ENCODE peak calls at places on chromosomes 6 and 20, in eight cellular contexts. One of them, this sample, is unnamed. For H3K4me1, the result is how much of the 10 kb centered on the place peaks cover.

GRCh38 chr6:43211960-43212359 is 17.3 kb downstream of the DNPH1 start:
- DNase-seq in spleen: no peak
- DNase-seq in GM23338: no peak
- DNase-seq in IMR-90: no peak
- DNase-seq in lung: no peak
- DNase-seq in thyroid gland: no peak
- DNase-seq in psoas muscle: no peak
- DNase-seq in ovary: no peak
- DNase-seq in this sample: no peak

GRCh38 chr20:8399963-8400362 is 267.9 kb downstream of the PLCB1 start:
- DNase-seq in IMR-90: no peak
- DNase-seq in ovary: no peak
- DNase-seq in spleen: no peak
- DNase-seq in lung: no peak
- DNase-seq in psoas muscle: no peak
- DNase-seq in thyroid gland: no peak
- DNase-seq in GM23338: no peak
- DNase-seq in this sample: no peak

GRCh38 chr6:34414999-34415858 is 10.6 kb downstream of the RPS10 start:
- DNase-seq in GM23338: peak
- DNase-seq in IMR-90: peak
- DNase-seq in thyroid gland: peak
- DNase-seq in lung: peak
- DNase-seq in ovary: peak
- DNase-seq in psoas muscle: no peak
- DNase-seq in spleen: no peak
- DNase-seq in this sample: no peak

GRCh38 chr6:43608310-43608763 is 20.7 kb downstream of the GTPBP2 start:
- DNase-seq in psoas muscle: peak
- DNase-seq in GM23338: peak
- DNase-seq in thyroid gland: peak
- DNase-seq in lung: peak
- DNase-seq in IMR-90: peak
- DNase-seq in ovary: peak
- DNase-seq in spleen: no peak
- DNase-seq in this sample: no peak

GRCh38 chr20:37345339-37346231 is at the start of gene SRC:
- DNase-seq in IMR-90: peak
- DNase-seq in ovary: peak
- DNase-seq in psoas muscle: peak
- DNase-seq in GM23338: peak
- DNase-seq in spleen: peak
- DNase-seq in thyroid gland: peak
- DNase-seq in lung: peak
- DNase-seq in this sample: peak

GRCh38 chr6:54981647-54982046 is 135.1 kb downstream of the FAM83B start:
- DNase-seq in GM23338: no peak
- DNase-seq in spleen: no peak
- DNase-seq in IMR-90: peak
- DNase-seq in lung: no peak
- DNase-seq in ovary: no peak
- DNase-seq in thyroid gland: no peak
- DNase-seq in psoas muscle: no peak
- DNase-seq in this sample: no peak

GRCh38 chr20:733806-734205 is 34.5 kb downstream of the SLC52A3 start:
- DNase-seq in ovary: no peak
- DNase-seq in GM23338: no peak
- DNase-seq in IMR-90: no peak
- DNase-seq in psoas muscle: no peak
- DNase-seq in thyroid gland: no peak
- DNase-seq in lung: no peak
- DNase-seq in spleen: peak
- DNase-seq in this sample: peak

GRCh38 chr20:4476903-4477302 is 244.8 kb upstream of the PRND start:
- DNase-seq in ovary: no peak
- DNase-seq in thyroid gland: peak
- DNase-seq in GM23338: no peak
- DNase-seq in lung: no peak
- DNase-seq in IMR-90: no peak
- DNase-seq in spleen: no peak
- DNase-seq in psoas muscle: no peak
- DNase-seq in this sample: peak

GRCh38 chr6:48476257-48476656 is 365.3 kb upstream of the PTCHD4 start:
- DNase-seq in thyroid gland: no peak
- DNase-seq in spleen: no peak
- DNase-seq in ovary: no peak
- DNase-seq in psoas muscle: no peak
- DNase-seq in GM23338: peak
- DNase-seq in lung: no peak
- DNase-seq in IMR-90: peak
- DNase-seq in this sample: no peak

GRCh38 chr6:23601811-23602340 is 524.1 kb upstream of the NRSN1 start:
- DNase-seq in ovary: no peak
- DNase-seq in GM23338: no peak
- DNase-seq in spleen: no peak
- DNase-seq in IMR-90: no peak
- DNase-seq in psoas muscle: no peak
- DNase-seq in lung: no peak
- DNase-seq in thyroid gland: no peak
- DNase-seq in this sample: no peak

GRCh38 chr6:125872259-125872921 is 81.6 kb downstream of the NCOA7 start:
- DNase-seq in ovary: no peak
- DNase-seq in GM23338: no peak
- DNase-seq in lung: no peak
- DNase-seq in IMR-90: peak
- DNase-seq in psoas muscle: no peak
- DNase-seq in thyroid gland: no peak
- DNase-seq in spleen: no peak
- DNase-seq in this sample: no peak

GRCh38 chr6:21582651-21583050 is 10.9 kb upstream of the SOX4 start:
- DNase-seq in GM23338: no peak
- DNase-seq in spleen: no peak
- DNase-seq in thyroid gland: no peak
- DNase-seq in lung: no peak
- DNase-seq in IMR-90: peak
- DNase-seq in ovary: no peak
- DNase-seq in psoas muscle: no peak
- DNase-seq in this sample: no peak

GRCh38 chr6:151675746-151676459 is 131.6 kb upstream of the ESR1 start:
- DNase-seq in IMR-90: peak
- DNase-seq in psoas muscle: no peak
- DNase-seq in ovary: no peak
- DNase-seq in thyroid gland: peak
- DNase-seq in lung: peak
- DNase-seq in spleen: peak
- DNase-seq in GM23338: peak
- DNase-seq in this sample: no peak

GRCh38 chr20:40564997-40565680 is 123.9 kb downstream of the MAFB start:
- DNase-seq in lung: no peak
- DNase-seq in GM23338: no peak
- DNase-seq in psoas muscle: no peak
- DNase-seq in ovary: no peak
- DNase-seq in thyroid gland: no peak
- DNase-seq in spleen: no peak
- DNase-seq in IMR-90: peak
- DNase-seq in this sample: peak

GRCh38 chr20:46994341-46994740 is 99.7 kb downstream of the EYA2 start:
- DNase-seq in GM23338: no peak
- DNase-seq in spleen: peak
- DNase-seq in psoas muscle: no peak
- DNase-seq in lung: no peak
- DNase-seq in ovary: no peak
- DNase-seq in IMR-90: no peak
- DNase-seq in thyroid gland: peak
- DNase-seq in this sample: no peak

GRCh38 chr20:53598140-53599038 is 4.8 kb upstream of the ZNF217 start:
- DNase-seq in spleen: no peak
- DNase-seq in GM23338: no peak
- DNase-seq in IMR-90: no peak
- DNase-seq in thyroid gland: no peak
- DNase-seq in ovary: no peak
- DNase-seq in lung: no peak
- DNase-seq in psoas muscle: no peak
- DNase-seq in this sample: no peak

GRCh38 chr6:149210376-149210775 is 107.1 kb upstream of the TAB2 start:
- DNase-seq in thyroid gland: no peak
- DNase-seq in spleen: no peak
- DNase-seq in lung: no peak
- DNase-seq in psoas muscle: no peak
- DNase-seq in IMR-90: peak
- DNase-seq in GM23338: no peak
- DNase-seq in ovary: no peak
- DNase-seq in this sample: no peak

GRCh38 chr20:4966826-4967751 is 34.2 kb downstream of the SLC23A2 start:
- DNase-seq in thyroid gland: no peak
- DNase-seq in psoas muscle: no peak
- DNase-seq in GM23338: no peak
- DNase-seq in ovary: no peak
- DNase-seq in IMR-90: peak
- DNase-seq in spleen: no peak
- DNase-seq in lung: no peak
- DNase-seq in this sample: no peak

GRCh38 chr20:21713901-21714296 is 8.4 kb downstream of the PAX1 start:
- DNase-seq in thyroid gland: no peak
- DNase-seq in lung: no peak
- DNase-seq in GM23338: peak
- DNase-seq in ovary: no peak
- DNase-seq in spleen: no peak
- DNase-seq in IMR-90: no peak
- DNase-seq in psoas muscle: no peak
- DNase-seq in this sample: no peak

GRCh38 chr20:11676618-11677289 is 240.9 kb upstream of the BTBD3 start:
- DNase-seq in GM23338: peak
- DNase-seq in psoas muscle: peak
- DNase-seq in IMR-90: peak
- DNase-seq in spleen: no peak
- DNase-seq in thyroid gland: peak
- DNase-seq in lung: peak
- DNase-seq in ovary: no peak
- DNase-seq in this sample: no peak

GRCh38 chr6:56541736-56542366 is 100.8 kb downstream of the DST start:
- DNase-seq in spleen: no peak
- DNase-seq in ovary: no peak
- DNase-seq in lung: no peak
- DNase-seq in IMR-90: no peak
- DNase-seq in GM23338: no peak
- DNase-seq in thyroid gland: no peak
- DNase-seq in psoas muscle: no peak
- DNase-seq in this sample: no peak

DNA sequence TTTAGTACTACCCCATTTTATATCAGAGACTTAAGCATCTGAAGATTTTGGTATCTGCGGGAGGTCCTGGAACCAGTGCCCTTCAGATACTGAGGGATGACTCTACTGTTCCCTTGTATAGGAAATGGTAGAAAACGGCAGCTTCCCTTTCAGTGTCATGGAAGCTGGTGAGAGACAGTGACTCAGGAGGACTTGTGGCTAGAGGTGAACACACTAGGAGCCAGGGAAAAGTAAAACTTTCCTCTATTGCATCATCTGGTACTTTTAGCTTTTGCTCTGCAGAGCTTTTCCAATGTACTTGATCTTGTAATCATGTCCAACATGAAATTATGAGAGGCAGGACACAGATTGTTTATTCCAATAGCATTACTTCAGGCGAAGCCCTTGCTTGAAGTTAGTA is 45.0 kb downstream of the RNF144B start:
- DNase-seq in thyroid gland: no peak
- DNase-seq in spleen: no peak
- DNase-seq in lung: no peak
- DNase-seq in psoas muscle: no peak
- DNase-seq in IMR-90: peak
- DNase-seq in GM23338: no peak
- DNase-seq in ovary: no peak
- DNase-seq in this sample: no peak
- H3K4me1 ChIP-seq in thyroid gland: under half
- H3K4me1 ChIP-seq in spleen: under half
- H3K4me1 ChIP-seq in lung: under half
- H3K4me1 ChIP-seq in psoas muscle: half or more
- H3K4me1 ChIP-seq in IMR-90: under half
- H3K4me1 ChIP-seq in GM23338: under half
- H3K4me1 ChIP-seq in ovary: under half
- H3K4me1 ChIP-seq in this sample: under half

DNA sequence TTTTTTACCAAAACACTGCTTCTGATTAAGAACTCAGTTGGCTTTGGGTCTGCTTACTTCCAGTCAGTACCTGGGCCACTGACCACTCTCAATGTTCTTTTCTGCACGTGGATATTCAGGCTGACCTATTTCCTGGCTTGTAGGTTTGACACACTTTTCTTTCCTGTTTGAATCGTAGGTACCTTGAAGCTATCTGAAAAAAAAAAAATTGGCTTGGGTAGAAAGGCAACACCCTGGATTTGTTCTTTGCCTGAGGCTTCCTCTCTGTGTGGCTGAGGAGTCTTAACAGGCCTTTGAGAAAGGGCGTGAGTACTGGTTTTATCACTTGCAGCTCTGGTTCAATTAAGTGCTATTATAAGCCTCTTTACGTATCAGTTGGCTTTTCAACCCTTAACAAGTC is 60.6 kb upstream of the IL20RA start:
- DNase-seq in lung: no peak
- DNase-seq in thyroid gland: no peak
- DNase-seq in ovary: no peak
- DNase-seq in spleen: no peak
- DNase-seq in psoas muscle: no peak
- DNase-seq in IMR-90: no peak
- DNase-seq in GM23338: no peak
- DNase-seq in this sample: no peak
- H3K4me1 ChIP-seq in lung: under half
- H3K4me1 ChIP-seq in thyroid gland: under half
- H3K4me1 ChIP-seq in ovary: under half
- H3K4me1 ChIP-seq in spleen: under half
- H3K4me1 ChIP-seq in psoas muscle: under half
- H3K4me1 ChIP-seq in IMR-90: under half
- H3K4me1 ChIP-seq in GM23338: under half
- H3K4me1 ChIP-seq in this sample: under half

DNA sequence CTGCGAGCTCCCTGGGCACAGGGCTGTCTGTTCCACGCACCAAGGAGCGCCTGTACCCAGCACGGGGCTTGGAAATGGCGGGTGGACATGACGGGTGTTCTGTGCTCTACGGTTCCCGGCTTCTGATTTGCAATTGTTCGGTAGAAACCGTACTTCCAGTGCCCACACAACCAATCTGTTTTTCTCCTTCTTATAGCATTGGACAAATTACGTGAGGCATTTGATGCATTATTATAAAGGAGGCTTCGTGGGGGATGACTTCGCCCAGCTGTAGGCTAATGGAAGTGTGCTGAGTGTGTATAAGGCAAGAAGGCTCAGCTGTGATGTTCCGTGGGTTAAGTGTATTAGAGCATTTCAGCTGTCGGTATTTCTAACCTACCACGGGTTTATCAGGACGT is 9.8 kb upstream of the RPS21 start:
- DNase-seq in GM23338: no peak
- DNase-seq in lung: no peak
- DNase-seq in spleen: no peak
- DNase-seq in ovary: no peak
- DNase-seq in psoas muscle: no peak
- DNase-seq in IMR-90: no peak
- DNase-seq in thyroid gland: no peak
- DNase-seq in this sample: no peak
- H3K4me1 ChIP-seq in GM23338: under half
- H3K4me1 ChIP-seq in lung: under half
- H3K4me1 ChIP-seq in spleen: under half
- H3K4me1 ChIP-seq in ovary: under half
- H3K4me1 ChIP-seq in psoas muscle: under half
- H3K4me1 ChIP-seq in IMR-90: under half
- H3K4me1 ChIP-seq in thyroid gland: under half
- H3K4me1 ChIP-seq in this sample: under half

GRCh38 chr6:25953733-25954132 is 8.9 kb upstream of the TRIM38 start:
- DNase-seq in lung: no peak
- DNase-seq in IMR-90: no peak
- DNase-seq in psoas muscle: no peak
- DNase-seq in thyroid gland: no peak
- DNase-seq in spleen: no peak
- DNase-seq in ovary: no peak
- DNase-seq in GM23338: no peak
- DNase-seq in this sample: no peak
- H3K4me1 ChIP-seq in lung: under half
- H3K4me1 ChIP-seq in IMR-90: under half
- H3K4me1 ChIP-seq in psoas muscle: under half
- H3K4me1 ChIP-seq in thyroid gland: under half
- H3K4me1 ChIP-seq in spleen: under half
- H3K4me1 ChIP-seq in ovary: under half
- H3K4me1 ChIP-seq in GM23338: under half
- H3K4me1 ChIP-seq in this sample: under half

This sample was measured in aorta.